ENCODE peak calls at places on chromosome 13, in four cellular contexts. H is heart left ventricle, F is uterus, L is HCT116. Y is an unnamed sample. For H3K4me1, the result is how much of the 10 kb centered on the place peaks cover.

GRCh38 chr13:74329978-74330377 is 195.8 kb upstream of the KLF12 start:
- DNase-seq in H (no peak), F (no peak), L (no peak), Y (no peak)

GRCh38 chr13:59679239-59679638 is 484.5 kb downstream of the DIAPH3 start:
- DNase-seq in H (no peak), F (no peak), L (no peak), Y (no peak)

GRCh38 chr13:45436953-45437352 is 18.8 kb upstream of the SLC25A30 start:
- DNase-seq in H (no peak), F (no peak), L (no peak), Y (no peak)

GRCh38 chr13:93183302-93183701 is 43.3 kb upstream of the GPC6 start:
- DNase-seq in H (no peak), F (no peak), L (no peak), Y (no peak)

GRCh38 chr13:31896427-31896826 is 135.1 kb upstream of the FRY start:
- DNase-seq in H (peak), F (no peak), L (no peak), Y (no peak)

GRCh38 chr13:32205426-32206096 is 109.6 kb downstream of the ZAR1L start:
- DNase-seq in H (no peak), F (no peak), L (no peak), Y (no peak)

GRCh38 chr13:102233566-102234208 is 168.2 kb downstream of the FGF14 start:
- DNase-seq in H (no peak), F (no peak), L (no peak), Y (no peak)

GRCh38 chr13:48710160-48710559 is 56.4 kb downstream of the CYSLTR2 start:
- DNase-seq in H (no peak), F (no peak), L (no peak), Y (no peak)

GRCh38 chr13:101556676-101557121 is 104.2 kb downstream of the ITGBL1 start:
- DNase-seq in H (no peak), F (no peak), L (no peak), Y (no peak)

GRCh38 chr13:49256841-49257240 is 9.1 kb downstream of the CDADC1 start:
- DNase-seq in H (no peak), F (no peak), L (no peak), Y (no peak)

GRCh38 chr13:104773775-104774174 is 1707.6 kb upstream of the SLC10A2 start:
- DNase-seq in H (no peak), F (no peak), L (peak), Y (peak)

GRCh38 chr13:32212420-32212819 is 102.7 kb downstream of the ZAR1L start:
- DNase-seq in H (no peak), F (no peak), L (no peak), Y (no peak)

GRCh38 chr13:86510792-86511191 is 711.6 kb upstream of the SLITRK6 start:
- DNase-seq in H (no peak), F (no peak), L (no peak), Y (no peak)

GRCh38 chr13:22103628-22104027 is 432.8 kb downstream of the FGF9 start:
- DNase-seq in H (no peak), F (no peak), L (no peak), Y (no peak)

GRCh38 chr13:31068119-31068423 is 93.6 kb downstream of the HSPH1 start:
- DNase-seq in H (no peak), F (no peak), L (no peak), Y (no peak)

GRCh38 chr13:47594833-47595232 is 406.2 kb downstream of the SUCLA2 start:
- DNase-seq in H (no peak), F (no peak), L (no peak), Y (no peak)

GRCh38 chr13:65456150-65456912 is 1773.8 kb downstream of the PCDH9 start:
- DNase-seq in H (no peak), F (no peak), L (no peak), Y (no peak)

GRCh38 chr13:21913010-21913409 is 242.1 kb downstream of the FGF9 start:
- DNase-seq in H (no peak), F (no peak), L (peak), Y (no peak)

GRCh38 chr13:66427330-66427990 is 802.7 kb downstream of the PCDH9 start:
- DNase-seq in H (no peak), F (no peak), L (no peak), Y (no peak)

GRCh38 chr13:51643114-51643881 is 59.0 kb downstream of the WDFY2 start:
- DNase-seq in H (no peak), F (no peak), L (no peak), Y (no peak)

GRCh38 chr13:94073006-94073744 is 406.3 kb downstream of the DCT start:
- DNase-seq in H (no peak), F (no peak), L (no peak), Y (no peak)

GRCh38 chr13:100875392-100876043 is 200.9 kb upstream of the TMTC4 start:
- DNase-seq in H (no peak), F (no peak), L (no peak), Y (no peak)

GRCh38 chr13:84570831-84571230 is 688.6 kb upstream of the SLITRK1 start:
- DNase-seq in H (no peak), F (no peak), L (no peak), Y (no peak)

GRCh38 chr13:99731747-99732146 is 230.5 kb downstream of the TM9SF2 start:
- DNase-seq in H (no peak), F (no peak), L (no peak), Y (no peak)

GRCh38 chr13:77274126-77274525 is 52.8 kb downstream of the MYCBP2 start:
- DNase-seq in H (no peak), F (no peak), L (no peak), Y (no peak)

GRCh38 chr13:39035204-39035603 is 2.7 kb downstream of the PROSER1 start:
- DNase-seq in H (no peak), F (no peak), L (no peak), Y (no peak)

GRCh38 chr13:79659161-79659560 is 178.2 kb downstream of the NDFIP2 start:
- DNase-seq in H (peak), F (no peak), L (no peak), Y (no peak)

GRCh38 chr13:106865706-106866288 is 297.9 kb upstream of the ARGLU1 start:
- DNase-seq in H (no peak), F (no peak), L (no peak), Y (no peak)

GRCh38 chr13:19587635-19588300 is 26.4 kb upstream of the TPTE2 start:
- DNase-seq in H (no peak), F (no peak), L (peak), Y (peak)

GRCh38 chr13:42906257-42906656 is 85.8 kb downstream of the EPSTI1 start:
- DNase-seq in H (no peak), F (no peak), L (no peak), Y (no peak)

GRCh38 chr13:33690321-33690720 is 127.6 kb upstream of the RFC3 start:
- DNase-seq in H (no peak), F (no peak), L (no peak), Y (no peak)

GRCh38 chr13:94112227-94112626 is 367.3 kb downstream of the DCT start:
- DNase-seq in H (no peak), F (no peak), L (no peak), Y (no peak)

GRCh38 chr13:91154553-91154952 is 192.9 kb upstream of the MIR17HG start:
- DNase-seq in H (no peak), F (no peak), L (no peak), Y (no peak)

GRCh38 chr13:103625194-103625593 is 559.0 kb upstream of the SLC10A2 start:
- DNase-seq in H (no peak), F (no peak), L (no peak), Y (no peak)

DNA sequence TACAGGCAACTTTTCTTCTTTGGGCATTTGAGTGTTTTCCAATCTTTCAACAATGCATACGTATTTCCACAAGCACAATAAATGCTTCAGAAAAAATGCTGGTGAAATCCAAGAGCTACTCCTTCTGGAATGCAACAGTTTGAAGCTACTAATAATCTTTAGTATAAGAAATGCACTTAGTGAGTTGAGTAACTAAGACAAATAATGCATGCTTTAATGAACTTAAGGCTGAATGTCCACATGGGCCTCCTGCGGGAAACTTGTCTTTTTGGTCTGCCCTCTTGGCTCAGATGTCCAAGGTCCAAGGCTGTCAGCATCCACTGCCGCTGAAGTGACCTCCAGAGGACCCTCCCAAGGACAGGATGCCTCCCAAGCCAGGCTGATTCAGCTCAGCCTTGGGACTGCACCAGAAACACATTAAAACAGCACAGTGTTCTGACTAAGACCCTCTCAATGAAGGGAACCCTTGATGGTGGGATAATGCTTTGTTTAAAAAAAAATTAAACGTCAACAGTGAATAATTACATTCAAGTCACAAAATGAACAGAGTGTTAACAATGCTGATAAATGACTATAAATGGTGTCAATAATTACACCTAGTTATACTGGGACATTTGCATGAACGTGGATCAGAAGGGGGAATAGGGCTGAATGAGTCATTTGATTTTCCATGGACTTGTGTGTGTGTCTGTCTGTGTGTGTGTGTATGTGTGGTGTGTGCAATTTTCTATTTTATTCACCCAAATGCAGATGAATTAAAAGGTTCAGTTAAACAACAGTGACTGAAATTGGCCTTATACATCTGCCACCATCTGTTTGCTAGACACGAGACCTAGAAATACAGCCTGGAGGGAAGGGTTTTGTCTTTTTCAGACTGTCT is 150.5 kb downstream of the COL4A1 start:
- DNase-seq in H (no peak), F (no peak), L (no peak), Y (no peak)
- H3K27ac ChIP-seq in H (no peak), F (no peak), L (no peak), Y (no peak)

DNA sequence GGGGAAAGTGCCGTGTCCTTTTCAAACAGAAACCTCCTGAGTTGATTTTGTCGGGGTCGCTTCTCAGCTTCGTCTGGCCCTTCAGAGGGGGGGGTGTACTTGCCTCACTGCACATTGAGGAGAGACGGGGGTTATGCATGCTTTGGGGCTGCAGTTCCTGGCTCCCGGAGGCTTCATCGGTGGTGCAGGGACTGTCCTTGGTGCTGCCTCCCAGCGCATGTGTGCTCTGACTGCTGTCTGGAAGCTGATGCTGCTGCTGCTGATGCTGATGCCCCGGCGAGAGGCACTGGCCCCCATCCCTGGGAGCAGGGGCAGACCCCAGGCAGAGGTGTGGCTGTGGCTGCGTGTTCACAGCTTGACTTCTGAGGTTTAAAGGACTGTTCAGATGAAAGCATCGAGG is 91.0 kb downstream of the ARHGEF7 start:
- DNase-seq in H (no peak), F (no peak), L (no peak), Y (no peak)
- H3K4me1 ChIP-seq in H (under half), F (under half), L (under half), Y (under half)

DNA sequence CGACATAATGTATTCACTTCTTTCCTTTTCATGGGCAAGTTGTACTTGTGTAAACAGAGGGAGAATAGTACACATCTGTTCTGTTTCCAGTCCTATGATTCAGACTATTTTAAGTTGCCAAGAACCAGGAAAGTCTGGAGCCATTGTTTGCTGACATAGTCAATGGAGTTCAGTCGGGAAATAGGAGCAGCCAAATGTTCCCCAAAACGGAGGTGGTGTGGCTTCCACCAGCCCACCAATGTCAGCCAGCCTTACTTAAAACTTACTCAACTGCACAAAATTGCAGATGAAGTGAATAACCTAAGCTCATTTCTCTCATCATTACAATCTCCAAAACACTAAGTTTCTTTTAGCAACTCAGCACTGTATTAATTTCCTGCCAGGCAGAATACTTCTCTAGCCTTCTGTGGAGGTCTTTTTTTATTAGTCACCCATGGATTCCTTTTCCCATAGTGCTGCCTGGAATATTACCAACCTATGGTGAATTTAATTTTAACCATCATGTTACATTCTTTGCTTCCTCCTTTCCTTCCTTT is 22.3 kb upstream of the CSNK1A1L start:
- DNase-seq in H (peak), F (no peak), L (no peak), Y (no peak)
- H3K4me3 ChIP-seq in H (no peak), F (no peak), L (no peak), Y (no peak)

GRCh38 chr13:24175847-24176246 is 15.3 kb downstream of the SPATA13 start:
- DNase-seq in H (no peak), F (no peak), L (no peak), Y (no peak)
- H3K27ac ChIP-seq in H (no peak), F (no peak), L (no peak), Y (no peak)

DNA sequence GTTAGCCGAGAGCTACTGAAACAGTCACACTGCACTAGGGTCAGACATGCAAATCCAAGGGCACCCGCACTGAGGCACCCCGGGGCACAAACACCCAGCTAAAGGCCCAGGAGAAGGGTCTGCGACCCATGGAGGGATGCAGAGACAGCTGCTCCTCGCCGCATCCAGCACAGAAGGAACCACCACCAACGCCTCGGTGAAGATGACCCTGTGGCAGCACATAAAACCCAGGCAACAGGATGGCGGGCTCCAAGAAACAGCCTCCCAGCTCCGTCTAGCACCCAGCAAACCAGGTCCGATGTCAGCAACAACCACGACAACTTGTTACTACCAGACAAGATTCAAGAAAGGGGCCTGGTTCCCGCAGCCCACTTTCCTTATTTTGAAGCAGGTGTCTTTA is 82.1 kb downstream of the STK24 start:
- DNase-seq in H (no peak), F (no peak), L (no peak), Y (no peak)
- H3K4me1 ChIP-seq in H (under half), F (under half), L (under half), Y (under half)

GRCh38 chr13:29956771-29957170 is 106.4 kb upstream of the UBL3 start:
- DNase-seq in H (no peak), F (no peak), L (no peak), Y (no peak)
- H3K4me3 ChIP-seq in H (no peak), F (no peak), L (no peak), Y (no peak)